ENCODE peak calls at places on chromosomes 4 and X, in five cellular contexts. M is GM10248, I is NB4, S is OCI-LY7, Z is fibroblast of the aortic adventitia. F is an unnamed sample.

GRCh38 chrX:107167163-107167921 is 38.9 kb downstream of the NUP62CL start:
- DNase-seq in Z (no peak), I (no peak), S (no peak), M (no peak), F (no peak)

GRCh38 chrX:96692454-96692853 is 7.8 kb downstream of the DIAPH2 start:
- DNase-seq in Z (peak; percentile 68), M (no peak), S (no peak), I (peak; percentile 22), F (no peak)

GRCh38 chr4:142901166-142901662 is 55.1 kb upstream of the INPP4B start:
- DNase-seq in M (no peak), I (no peak), Z (peak; percentile 2), S (no peak), F (no peak)

GRCh38 chr4:184330008-184330400 is 112.3 kb upstream of the ENPP6 start:
- DNase-seq in S (no peak), I (peak; percentile 21), Z (no peak), M (peak; percentile 70), F (peak; percentile 36)

GRCh38 chr4:167234388-167234881 is at the start of gene SPOCK3:
- DNase-seq in Z (peak; percentile 51), I (no peak), M (no peak), S (no peak), F (peak; percentile 32)

GRCh38 chr4:128825226-128825625 is 15.7 kb downstream of the JADE1 start:
- DNase-seq in I (no peak), S (no peak), Z (peak; percentile 35), M (no peak), F (no peak)

GRCh38 chr4:145345401-145345800 is 136.3 kb upstream of the SMAD1 start:
- DNase-seq in S (no peak), M (no peak), I (no peak), Z (peak; percentile 15), F (no peak)

GRCh38 chrX:95764972-95765451 is 919.6 kb upstream of the DIAPH2 start:
- DNase-seq in M (peak; percentile 3), I (peak; percentile 46), Z (peak; percentile 59), S (peak; percentile 7), F (peak; percentile 9)

GRCh38 chr4:139126898-139127297 is 50.1 kb downstream of the ELF2 start:
- DNase-seq in M (no peak), Z (no peak), I (no peak), S (no peak), F (no peak)

GRCh38 chrX:30888526-30889146 is 418 bp downstream of the TAB3 start:
- DNase-seq in S (no peak), I (no peak), M (peak; percentile 39), Z (peak; percentile 11), F (peak; percentile 63)

GRCh38 chr4:85520765-85521749 is 46.1 kb downstream of the ARHGAP24 start:
- DNase-seq in I (no peak), M (no peak), S (no peak), Z (no peak), F (no peak)

GRCh38 chrX:134236690-134237362 is at the start of gene CCDC160:
- DNase-seq in Z (no peak), S (no peak), M (peak; percentile 20), I (no peak), F (peak; percentile 29)

GRCh38 chr4:101277661-101278060 is 69.7 kb downstream of the PPP3CA start:
- DNase-seq in M (no peak), S (no peak), I (no peak), Z (peak; percentile 72), F (no peak)

GRCh38 chr4:184960505-184960971 is 57.8 kb upstream of the HELT start:
- DNase-seq in S (no peak), Z (peak; percentile 2), M (no peak), I (peak; percentile 15), F (no peak)

GRCh38 chr4:93828830-93829530 is 427 bp downstream of the ATOH1 start:
- DNase-seq in M (peak; percentile 24), Z (no peak), S (no peak), I (no peak), F (peak; percentile 29)

GRCh38 chr4:123110685-123111084 is 188.3 kb upstream of the NUDT6 start:
- DNase-seq in I (no peak), S (no peak), M (no peak), Z (no peak), F (no peak)

GRCh38 chrX:150219374-150220185 is 143.5 kb upstream of the MAMLD1 start:
- DNase-seq in S (no peak), Z (peak; percentile 31), I (no peak), M (peak; percentile 18), F (no peak)

GRCh38 chr4:90403781-90404180 is 276.6 kb downstream of the CCSER1 start:
- DNase-seq in M (no peak), S (no peak), Z (peak; percentile 6), I (no peak), F (no peak)

GRCh38 chr4:48042979-48043461 is 26.4 kb downstream of the NIPAL1 start:
- DNase-seq in I (no peak), Z (no peak), M (no peak), S (no peak), F (no peak)

GRCh38 chrX:48574270-48575266 is at the start of gene RBM3:
- DNase-seq in S (peak; percentile 92), M (peak; percentile 85), Z (peak; percentile 93), I (peak; percentile 94), F (peak; percentile 83)

GRCh38 chr4:3190549-3190948 is 58.4 kb upstream of the MSANTD1 start:
- DNase-seq in S (no peak), Z (no peak), I (no peak), M (no peak), F (no peak)

GRCh38 chr4:169984745-169985144 is 41.5 kb downstream of the MFAP3L start:
- DNase-seq in S (no peak), I (no peak), Z (no peak), M (no peak), F (no peak)

GRCh38 chr4:24328300-24328699 is 256.1 kb downstream of the DHX15 start:
- DNase-seq in I (no peak), S (no peak), M (no peak), Z (no peak), F (no peak)

GRCh38 chrX:24693453-24694202 is at the start of gene POLA1:
- DNase-seq in S (peak; percentile 91), M (peak; percentile 84), Z (peak; percentile 96), I (peak; percentile 96), F (peak; percentile 82)

GRCh38 chr4:54155936-54156335 is 56.0 kb downstream of the GSX2 start:
- DNase-seq in Z (peak; percentile 20), I (no peak), S (no peak), M (no peak), F (no peak)

GRCh38 chr4:5051692-5052423 is 578 bp downstream of the STK32B start:
- DNase-seq in Z (no peak), S (no peak), M (no peak), I (peak; percentile 33), F (peak; percentile 31)

GRCh38 chrX:39125834-39126233 is 324.6 kb downstream of the MID1IP1 start:
- DNase-seq in Z (no peak), S (no peak), M (no peak), I (no peak), F (no peak)

GRCh38 chr4:1048781-1049590 is 37.6 kb downstream of the FGFRL1 start:
- DNase-seq in Z (no peak), S (no peak), M (no peak), I (peak; percentile 89), F (no peak)

GRCh38 chr4:23745377-23745776 is 144.5 kb downstream of the PPARGC1A start:
- DNase-seq in M (no peak), I (no peak), Z (no peak), S (no peak), F (no peak)

GRCh38 chr4:111849726-111850284 is 295.4 kb upstream of the FAM241A start:
- DNase-seq in M (no peak), I (no peak), S (no peak), Z (no peak), F (no peak)

GRCh38 chrX:153411255-153411987 is at the start of gene ZFP92:
- DNase-seq in Z (no peak), I (peak; percentile 58), S (no peak), M (peak; percentile 80), F (peak; percentile 86)

DNA sequence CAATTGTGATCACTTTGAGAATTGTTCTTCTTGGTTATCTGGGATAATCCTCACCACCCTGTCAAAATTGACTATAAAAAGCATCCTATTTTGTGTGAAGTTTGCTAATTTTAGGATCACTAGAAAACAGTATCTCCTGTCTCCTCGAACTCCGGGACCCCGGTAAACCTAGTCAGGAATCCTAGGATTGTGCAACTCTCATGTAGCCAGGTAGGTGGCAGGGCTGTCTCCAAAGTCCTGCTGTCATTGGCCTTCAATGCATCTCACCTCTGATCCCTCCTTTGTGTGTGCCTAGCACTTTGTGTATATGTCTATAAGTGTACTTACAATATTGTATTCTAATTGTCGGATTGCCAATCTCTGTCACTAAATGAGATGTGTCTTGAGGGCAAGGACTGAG is 1564.8 kb downstream of the RPA4 start:
- DNase-seq in S (no peak), I (no peak), M (no peak), Z (no peak), F (no peak)
- TF ChIP-seq CTCF in S (no peak), I (no peak), M (no peak), Z (no peak), F (no peak)

GRCh38 chrX:106039920-106040319 is 1.4 kb upstream of the SERPINA7 start:
- DNase-seq in Z (no peak), M (no peak), I (peak; percentile 10), S (no peak), F (no peak)
- TF ChIP-seq CTCF in Z (peak; percentile 25), M (no peak), I (peak; percentile 29), S (peak; percentile 22), F (peak; percentile 20)

GRCh38 chr4:72340803-72341431 is 228.1 kb downstream of the ADAMTS3 start:
- DNase-seq in Z (peak; percentile 21), S (no peak), I (no peak), M (no peak), F (no peak)
- TF ChIP-seq CTCF in Z (no peak), S (no peak), I (no peak), M (no peak), F (no peak)

GRCh38 chr4:105257817-105258495 is 111.3 kb downstream of the TET2 start:
- DNase-seq in M (no peak), I (no peak), Z (no peak), S (no peak), F (no peak)
- TF ChIP-seq CTCF in M (no peak), I (no peak), Z (no peak), S (no peak), F (peak; percentile 11)

GRCh38 chr4:108783666-108784463 is 21.0 kb upstream of the ETNPPL start:
- DNase-seq in M (no peak), S (peak; percentile 2), Z (peak; percentile 37), I (peak; percentile 25), F (no peak)
- TF ChIP-seq CTCF in M (no peak), S (peak; percentile 41), Z (peak; percentile 35), I (peak; percentile 24), F (no peak)

DNA sequence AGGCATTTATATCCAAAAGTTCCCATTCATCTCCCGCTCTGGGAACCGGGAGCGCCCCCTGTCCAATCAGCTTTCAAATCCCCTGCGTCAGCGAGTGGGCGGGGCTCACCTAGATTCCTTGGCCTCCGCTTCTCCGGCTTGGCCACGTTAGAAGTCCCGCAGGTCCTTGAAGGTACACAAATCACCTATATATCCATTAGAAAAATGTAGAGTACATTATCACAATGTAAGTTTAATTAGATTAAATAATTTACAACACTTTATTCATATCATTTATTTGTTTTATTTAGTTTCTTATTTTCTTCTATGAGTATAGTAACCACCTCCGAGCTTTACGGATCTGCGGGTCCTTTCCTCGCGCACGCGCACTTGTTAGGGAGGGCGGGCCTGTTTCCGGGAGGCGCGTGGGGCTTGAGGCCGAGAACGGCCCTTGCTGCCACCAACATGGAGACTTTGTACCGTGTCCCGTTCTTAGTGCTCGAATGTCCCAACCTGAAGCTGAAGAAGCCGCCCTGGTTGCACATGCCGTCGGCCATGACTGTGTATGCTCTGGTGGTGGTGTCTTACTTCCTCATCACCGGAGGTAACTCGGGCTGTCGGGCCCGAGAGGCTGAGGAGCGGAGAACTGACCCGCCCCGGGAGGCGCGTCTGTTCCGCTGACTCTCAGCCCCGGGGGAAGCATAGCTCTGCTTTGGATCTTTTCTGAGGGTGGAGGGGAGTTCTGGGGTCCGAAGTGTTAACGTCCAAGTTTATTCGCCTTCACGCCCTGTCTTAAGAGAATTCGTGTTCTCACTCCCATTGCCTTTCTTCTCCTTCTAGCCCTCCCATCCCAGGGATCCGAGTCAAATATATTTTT is at the start of gene OSTC:
- DNase-seq in I (peak; percentile 92), Z (peak; percentile 98), S (peak; percentile 96), M (peak; percentile 87), F (peak; percentile 80)
- TF ChIP-seq CTCF in I (no peak), Z (peak; percentile 23), S (peak; percentile 11), M (peak; percentile 23), F (peak; percentile 21)